ENCODE peak calls at places on chromosomes 5 and 9, in five cellular contexts. A is GM18507; T is stimulated activated CD4-positive, alpha-beta T cell treated with anti-CD3 and anti-CD28 coated beads, Interleukin-4, amount 100 ng/mL, for 24 hours; M is heart right ventricle; K is RWPE1. Q is an unnamed sample.

GRCh38 chr5:80503641-80504040 is 15.7 kb downstream of the FAM151B start:
- DNase-seq in A (no peak), T (no peak), M (no peak), K (no peak), Q (no peak)

GRCh38 chr5:140362875-140363630 is 3.1 kb downstream of the SLC4A9 start:
- DNase-seq in A (peak), T (peak), M (peak), K (peak), Q (peak)

GRCh38 chr5:59124983-59125960 is 542.4 kb downstream of the RAB3C start:
- DNase-seq in A (no peak), T (no peak), M (no peak), K (no peak), Q (no peak)

GRCh38 chr5:176803943-176804498 is 6.3 kb upstream of the UNC5A start:
- DNase-seq in A (no peak), T (no peak), M (no peak), K (no peak), Q (no peak)

GRCh38 chr5:122009436-122009835 is 47.7 kb downstream of the SRFBP1 start:
- DNase-seq in A (no peak), T (no peak), M (no peak), K (no peak), Q (no peak)

GRCh38 chr9:107286057-107286456 is 3.0 kb downstream of the RAD23B start:
- DNase-seq in A (no peak), T (no peak), M (no peak), K (no peak), Q (no peak)

GRCh38 chr5:163437309-163438182 is at the start of gene CCNG1:
- DNase-seq in A (peak), T (peak), M (peak), K (peak), Q (peak)

GRCh38 chr5:56814963-56815656 is at the start of gene MAP3K1:
- DNase-seq in A (peak), T (peak), M (peak), K (peak), Q (peak)

GRCh38 chr9:98913705-98914104 is 30.0 kb upstream of the COL15A1 start:
- DNase-seq in A (no peak), T (no peak), M (no peak), K (no peak), Q (no peak)

Q was measured in Ammon's horn.